ENCODE peak calls at places on chromosomes 12 and 14, in eight cellular contexts. P, J, L, I, S, F, C and M are unnamed samples.

GRCh38 chr12:12439636-12440035 is 82.8 kb downstream of the BORCS5 start:
- DNase-seq in P (peak; percentile 95), J (peak; percentile 55), F (no peak), C (peak; percentile 42), S (no peak), L (no peak), I (peak; percentile 93), M (no peak)

GRCh38 chr12:60148109-60148508 is 552.3 kb downstream of the SLC16A7 start:
- DNase-seq in C (no peak), P (peak; percentile 95), F (no peak), L (no peak), J (no peak), I (peak; percentile 93), S (no peak), M (no peak)

GRCh38 chr12:46494424-46494823 is 121.9 kb upstream of the SLC38A2 start:
- DNase-seq in P (peak; percentile 33), I (peak; percentile 94), L (no peak), S (no peak), J (no peak), C (no peak), F (no peak), M (no peak)

GRCh38 chr12:121799842-121800693 is 3.7 kb upstream of the SETD1B start:
- DNase-seq in S (peak; percentile 52), L (peak; percentile 79), I (peak; percentile 90), C (peak; percentile 77), P (peak; percentile 88), F (peak; percentile 95), J (no peak), M (peak; percentile 79)

GRCh38 chr12:131088701-131089525 is 135.2 kb downstream of the ADGRD1 start:
- DNase-seq in C (no peak), P (no peak), L (no peak), S (no peak), F (peak; percentile 7), J (no peak), I (no peak), M (peak; percentile 5)

GRCh38 chr12:130514149-130514551 is 176.5 kb downstream of the PIWIL1 start:
- DNase-seq in L (no peak), C (no peak), S (no peak), F (no peak), I (no peak), P (no peak), J (no peak), M (no peak)

GRCh38 chr12:15856097-15856982 is 25.8 kb upstream of the STRAP start:
- DNase-seq in L (peak; percentile 29), I (peak; percentile 90), J (no peak), P (peak; percentile 80), C (peak; percentile 21), S (no peak), F (no peak), M (no peak)

GRCh38 chr12:121980892-121981272 is 40.8 kb upstream of the BCL7A start:
- DNase-seq in C (no peak), I (no peak), P (no peak), L (no peak), J (no peak), S (no peak), F (no peak), M (no peak)

GRCh38 chr12:129258781-129259318 is 405.6 kb downstream of the GLT1D1 start:
- DNase-seq in F (no peak), S (no peak), I (no peak), P (no peak), J (no peak), L (no peak), C (no peak), M (no peak)

GRCh38 chr14:101031186-101031585 is 127.7 kb upstream of the RTL1 start:
- DNase-seq in I (no peak), P (no peak), F (no peak), C (no peak), J (no peak), L (no peak), S (no peak), M (no peak)

GRCh38 chr14:61260939-61261776 is 20.0 kb downstream of the TMEM30B start:
- DNase-seq in I (peak; percentile 74), P (peak; percentile 94), F (no peak), C (no peak), J (no peak), L (no peak), S (no peak), M (no peak)

GRCh38 chr14:81819910-81820309 is 286.3 kb upstream of the SEL1L start:
- DNase-seq in I (no peak), L (no peak), C (no peak), P (no peak), F (no peak), J (no peak), S (no peak), M (no peak)

GRCh38 chr14:45364565-45364964 is 111.6 kb upstream of the MIS18BP1 start:
- DNase-seq in I (no peak), L (no peak), P (no peak), S (no peak), C (no peak), J (no peak), F (no peak), M (no peak)

GRCh38 chr14:81625343-81625742 is 91.7 kb upstream of the SEL1L start:
- DNase-seq in L (peak; percentile 20), S (no peak), F (no peak), P (peak; percentile 20), J (no peak), C (no peak), I (peak; percentile 12), M (no peak)

GRCh38 chr12:22729898-22730443 is 105.0 kb downstream of the ETNK1 start:
- DNase-seq in S (no peak), C (no peak), P (peak; percentile 93), L (no peak), I (peak; percentile 58), F (no peak), J (peak; percentile 2), M (no peak)

GRCh38 chr12:124445826-124446225 is 121.6 kb downstream of the NCOR2 start:
- DNase-seq in C (no peak), L (no peak), J (no peak), S (no peak), P (no peak), I (no peak), F (no peak), M (no peak)

GRCh38 chr14:104970231-104971068 is 7.7 kb downstream of the AHNAK2 start:
- DNase-seq in I (peak; percentile 89), C (no peak), J (no peak), L (no peak), P (peak; percentile 96), S (peak; percentile 35), F (peak; percentile 92), M (no peak)

GRCh38 chr12:6052940-6053329 is 71.5 kb downstream of the VWF start:
- DNase-seq in F (no peak), J (no peak), C (no peak), L (no peak), I (peak; percentile 59), S (no peak), P (peak; percentile 17), M (no peak)

GRCh38 chr12:6049992-6050391 is 74.5 kb downstream of the VWF start:
- DNase-seq in J (no peak), P (no peak), C (no peak), I (no peak), L (no peak), S (no peak), F (no peak), M (no peak)

GRCh38 chr12:6052206-6052939 is 72.1 kb downstream of the VWF start:
- DNase-seq in F (no peak), S (no peak), C (no peak), L (no peak), I (no peak), J (no peak), P (no peak), M (no peak)

GRCh38 chr12:6056406-6057211 is 67.9 kb downstream of the VWF start:
- DNase-seq in C (no peak), S (no peak), P (no peak), I (no peak), F (no peak), L (no peak), J (no peak), M (no peak)

DNA sequence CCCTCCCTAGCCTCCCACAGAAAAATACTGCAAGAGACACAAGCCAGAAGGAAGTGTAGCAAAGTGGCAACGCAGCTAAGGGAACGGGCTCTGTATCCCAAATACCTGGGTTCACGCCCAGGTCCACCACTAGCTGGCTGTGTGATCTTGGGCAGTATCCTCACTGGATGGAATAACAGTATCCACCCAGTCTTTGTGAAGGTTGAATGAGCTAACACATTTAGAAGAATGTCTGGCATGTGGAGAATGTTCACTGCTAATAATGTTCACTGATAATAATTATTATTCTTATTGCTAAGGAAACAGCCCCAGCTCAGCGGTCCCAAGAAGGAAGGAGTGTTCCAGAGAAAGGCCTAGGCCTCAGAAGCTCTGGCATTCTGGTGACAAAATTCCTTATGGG is 70.9 kb downstream of the VWF start:
- DNase-seq in F (no peak), C (no peak), L (no peak), P (no peak), J (no peak), I (peak; percentile 83), S (no peak), M (no peak)
- TF ChIP-seq CTCF in F (no peak), C (no peak), L (no peak), P (no peak), J (no peak), I (peak; percentile 25), S (no peak), M (no peak)

DNA sequence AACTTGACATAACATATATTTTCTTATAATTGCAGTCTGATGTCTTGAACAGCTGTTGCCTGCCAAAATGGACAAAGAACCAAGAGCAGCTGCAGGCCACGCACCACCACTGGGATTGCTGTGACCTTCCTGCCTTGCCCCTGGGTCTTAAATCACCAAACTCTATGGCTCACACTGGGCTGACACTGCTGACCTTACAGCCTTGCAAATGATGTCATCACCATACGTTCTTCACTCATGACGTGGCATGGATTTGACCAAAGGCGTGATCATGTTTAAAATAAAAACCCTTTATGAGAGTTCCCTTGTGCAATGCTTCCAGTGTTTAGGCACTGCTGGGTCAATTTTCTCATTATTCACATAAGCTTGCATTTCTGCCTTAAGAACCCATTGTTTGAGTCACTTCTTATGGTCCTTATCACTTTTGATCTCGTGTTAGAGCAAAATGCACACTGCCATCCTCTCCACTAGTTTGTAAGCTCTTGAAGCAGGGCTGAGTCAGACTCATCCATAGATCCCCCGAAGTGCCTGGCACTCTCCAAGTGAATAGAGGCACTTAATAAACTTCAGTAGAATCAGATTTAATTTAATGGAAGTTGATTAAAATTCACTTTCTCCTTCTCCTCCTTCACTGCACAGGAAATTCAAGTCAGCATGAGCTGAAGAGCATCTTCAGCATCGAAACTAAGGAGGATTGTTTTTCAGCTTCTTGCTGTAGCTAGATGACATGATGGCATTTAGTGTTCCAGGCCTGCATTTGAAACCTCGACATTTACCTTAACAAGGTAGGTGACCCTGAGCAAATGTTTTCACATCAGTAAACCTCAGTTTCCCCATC is 132.4 kb upstream of the PZP start:
- DNase-seq in C (no peak), S (no peak), J (no peak), F (no peak), P (peak; percentile 85), L (no peak), I (peak; percentile 46), M (no peak)
- TF ChIP-seq CTCF in C (no peak), S (no peak), J (no peak), F (no peak), P (no peak), L (no peak), I (no peak), M (no peak)

GRCh38 chr14:97655169-97655948 is 858.2 kb downstream of the VRK1 start:
- DNase-seq in L (no peak), J (no peak), I (no peak), C (no peak), F (no peak), S (no peak), P (no peak), M (no peak)
- TF ChIP-seq CTCF in L (no peak), J (no peak), I (no peak), C (no peak), F (no peak), S (no peak), P (no peak), M (no peak)

GRCh38 chr12:3035815-3036702 is 41.1 kb upstream of the TSPAN9 start:
- DNase-seq in I (peak; percentile 66), S (no peak), P (peak; percentile 30), C (no peak), L (no peak), J (no peak), F (no peak), M (no peak)
- TF ChIP-seq CTCF in I (peak; percentile 84), S (no peak), P (peak; percentile 51), C (no peak), L (no peak), J (peak; percentile 13), F (no peak), M (no peak)